ENCODE peak calls at places on chromosomes 12 and 14, in four cellular contexts. C, N, R and K are unnamed samples.

GRCh38 chr12:119302334-119303132 is 32.0 kb upstream of the CCDC60 start:
- DNase-seq in C (no peak), N (no peak), R (no peak), K (no peak)

GRCh38 chr12:49515266-49515665 is 23.6 kb upstream of the KCNH3 start:
- DNase-seq in C (no peak), N (no peak), R (peak), K (no peak)

GRCh38 chr14:74973003-74973614 is 17.7 kb upstream of the PGF start:
- DNase-seq in C (no peak), N (no peak), R (no peak), K (no peak)

GRCh38 chr12:29073631-29074239 is 75.3 kb upstream of the FAR2 start:
- DNase-seq in C (peak), N (peak), R (peak), K (no peak)

GRCh38 chr12:22792198-22792597 is 167.2 kb downstream of the ETNK1 start:
- DNase-seq in C (no peak), N (no peak), R (no peak), K (no peak)

GRCh38 chr12:56947633-56948535 is 9.5 kb downstream of the RDH16 start:
- DNase-seq in C (no peak), N (peak), R (peak), K (no peak)

GRCh38 chr12:54680374-54680773 is 32.2 kb upstream of the DCD start:
- DNase-seq in C (peak), N (peak), R (peak), K (no peak)

GRCh38 chr12:19042196-19042595 is 87.3 kb upstream of the PLEKHA5 start:
- DNase-seq in C (no peak), N (no peak), R (no peak), K (no peak)

GRCh38 chr14:97166497-97166896 is 369.3 kb downstream of the VRK1 start:
- DNase-seq in C (no peak), N (no peak), R (no peak), K (no peak)

GRCh38 chr14:61525293-61526011 is 169.9 kb upstream of the HIF1A start:
- DNase-seq in C (no peak), N (no peak), R (peak), K (peak)

GRCh38 chr12:92107621-92108131 is 38.0 kb downstream of the BTG1 start:
- DNase-seq in C (no peak), N (no peak), R (no peak), K (no peak)

GRCh38 chr14:92650581-92651105 is 97.8 kb downstream of the LGMN start:
- DNase-seq in C (no peak), N (no peak), R (no peak), K (no peak)

GRCh38 chr14:63902375-63902976 is 49.7 kb downstream of the SYNE2 start:
- DNase-seq in C (no peak), N (no peak), R (no peak), K (no peak)

GRCh38 chr12:106455100-106455499 is 97.6 kb downstream of the POLR3B start:
- DNase-seq in C (no peak), N (no peak), R (no peak), K (peak)

GRCh38 chr12:117622087-117622486 is 260.7 kb upstream of the NOS1 start:
- DNase-seq in C (no peak), N (no peak), R (no peak), K (no peak)

GRCh38 chr14:70005281-70005805 is 126.1 kb downstream of the SMOC1 start:
- DNase-seq in C (no peak), N (peak), R (no peak), K (no peak)
- TF ChIP-seq REST in C (no peak), N (peak), R (no peak), K (no peak)

GRCh38 chr12:47790676-47791350 is 17.8 kb downstream of the SLC48A1 start:
- DNase-seq in C (no peak), N (no peak), R (no peak), K (no peak)
- TF ChIP-seq USF2 in C (no peak), N (no peak), R (no peak), K (no peak)

GRCh38 chr12:75239987-75240386 is 30.3 kb upstream of the KCNC2 start:
- DNase-seq in C (no peak), N (no peak), R (no peak), K (no peak)

DNA sequence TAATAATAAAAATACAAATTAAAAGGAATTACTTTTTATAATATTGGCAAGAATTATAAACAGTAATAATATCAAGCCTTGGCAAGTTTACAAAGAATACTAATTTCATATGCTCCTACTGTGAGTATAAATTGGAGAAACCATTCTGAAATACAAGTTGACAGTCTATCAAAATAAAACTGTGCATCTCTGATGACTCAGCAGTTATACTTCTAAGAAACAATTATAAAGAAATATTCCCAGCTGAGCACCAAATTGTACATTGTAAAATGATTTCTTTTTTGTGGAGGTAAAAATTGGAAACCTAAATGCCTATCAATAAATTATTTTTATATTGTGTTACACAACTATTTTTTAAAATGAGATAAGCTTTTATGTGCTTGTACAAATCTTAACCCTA is 35.5 kb upstream of the KCNC2 start:
- DNase-seq in C (no peak), N (no peak), R (no peak), K (no peak)
- TF ChIP-seq REST in C (no peak), N (no peak), R (no peak), K (no peak)

GRCh38 chr12:42382013-42382696 is 56.2 kb downstream of the PPHLN1 start:
- DNase-seq in C (no peak), N (no peak), R (no peak), K (no peak)
- TF ChIP-seq USF2 in C (no peak), N (no peak), R (no peak), K (no peak)

DNA sequence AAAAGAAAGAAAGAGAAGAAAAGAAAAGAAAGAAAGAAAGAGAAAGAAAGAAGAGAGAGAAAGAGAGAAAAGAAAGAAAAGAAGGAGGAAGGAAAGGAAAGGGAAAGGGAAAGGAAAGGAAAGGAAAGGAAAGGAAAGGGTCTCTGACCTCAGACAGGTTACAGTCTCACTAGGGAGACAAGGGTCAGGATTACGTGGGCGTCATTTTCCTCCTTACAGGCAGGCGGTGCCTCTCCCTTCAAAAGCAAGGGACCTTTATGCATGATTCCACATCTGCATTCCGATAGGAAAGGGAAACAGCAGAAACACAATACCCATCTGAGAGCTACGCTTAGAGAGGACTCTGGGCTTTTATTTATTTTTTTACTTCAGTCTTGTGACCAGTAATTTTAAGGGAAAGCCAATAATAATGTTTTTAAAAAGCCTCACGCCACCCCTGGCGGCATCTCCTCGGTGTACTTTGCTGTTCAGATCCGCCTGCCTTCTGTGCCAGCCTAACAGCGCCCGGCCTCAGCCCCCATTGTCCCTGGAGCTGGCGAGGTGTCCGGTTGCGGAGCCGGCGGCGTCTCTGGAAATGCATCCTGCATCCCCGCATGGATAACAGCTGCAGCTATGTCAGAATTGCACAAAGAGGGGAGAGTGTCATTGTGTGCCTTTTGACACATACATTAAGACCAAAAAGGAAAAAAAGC is 882 bp upstream of the HIP1R start:
- DNase-seq in C (no peak), N (peak), R (peak), K (no peak)
- TF ChIP-seq REST in C (no peak), N (no peak), R (no peak), K (no peak)